ENCODE peak calls at places on chromosomes 6 and 20, in six cellular contexts. J is NCI-H748 treated with DMSO at 0.1 percent for 48 hours; W is stimulated activated CD4-positive, alpha-beta T cell treated with anti-CD3 and anti-CD28 coated beads, Interleukin-2, amount 100 ng/mL, for 48 hours; A is epithelial cell of prostate; V is OCI-LY7; B is IMR-90. O is an unnamed sample.

GRCh38 chr6:163209005-163209404 is 205.5 kb upstream of the QKI start:
- DNase-seq in B (no peak), W (no peak), V (no peak), A (no peak), J (no peak), O (no peak)

GRCh38 chr20:32167552-32167951 is 40.0 kb downstream of the PLAGL2 start:
- DNase-seq in V (no peak), B (no peak), J (no peak), W (no peak), A (no peak), O (no peak)

GRCh38 chr6:136464874-136465273 is 85.3 kb downstream of the MAP7 start:
- DNase-seq in V (no peak), A (no peak), W (no peak), B (no peak), J (no peak), O (no peak)

GRCh38 chr20:59022754-59023153 is 3.5 kb downstream of the TUBB1 start:
- DNase-seq in B (no peak), J (no peak), A (no peak), W (no peak), V (no peak), O (no peak)

GRCh38 chr20:32945710-32946221 is 58.5 kb downstream of the SUN5 start:
- DNase-seq in A (no peak), V (peak), B (peak), J (peak), W (no peak), O (peak)

GRCh38 chr6:68427630-68428029 is 207.5 kb upstream of the ADGRB3 start:
- DNase-seq in B (peak), V (no peak), W (no peak), J (no peak), A (no peak), O (peak)

GRCh38 chr6:84553527-84553926 is 210.9 kb downstream of the TBX18 start:
- DNase-seq in B (no peak), W (no peak), A (no peak), V (no peak), J (no peak), O (no peak)

GRCh38 chr6:157223021-157223430 is 100.3 kb downstream of the TMEM242 start:
- DNase-seq in A (no peak), W (no peak), V (peak), B (no peak), J (no peak), O (peak)

GRCh38 chr6:45794465-45794864 is 221.2 kb downstream of the CLIC5 start:
- DNase-seq in J (no peak), A (no peak), B (no peak), V (no peak), W (no peak), O (no peak)

GRCh38 chr6:74713941-74714340 is 491.9 kb downstream of the COL12A1 start:
- DNase-seq in V (no peak), J (no peak), W (no peak), B (no peak), A (no peak), O (no peak)

GRCh38 chr20:373171-373890 is 7.2 kb upstream of the TRIB3 start:
- DNase-seq in J (no peak), B (peak), A (no peak), W (no peak), V (no peak), O (peak)

O was measured in PC-3.